ENCODE peak calls at places on chromosome 4, in four cellular contexts. X is sigmoid colon, F is K562, Y is ovary. H is an unnamed sample.
A peak's percentile ranks its signal among the peaks of the same experiment; 100 is the strongest.

GRCh38 chr4:48668254-48669017 is 111.6 kb downstream of the FRYL start:
- DNase-seq in X (no peak), F (no peak), Y (no peak), H (no peak)

GRCh38 chr4:77711469-77711868 is 105.8 kb downstream of the CXCL13 start:
- DNase-seq in Y (no peak), F (no peak), X (no peak), H (no peak)

GRCh38 chr4:155591784-155592567 is 74.7 kb upstream of the GUCY1A1 start:
- DNase-seq in F (no peak), X (no peak), Y (no peak), H (no peak)

GRCh38 chr4:165060938-165061337 is 7.3 kb downstream of the TRIM75 start:
- DNase-seq in Y (no peak), X (no peak), F (no peak), H (no peak)

GRCh38 chr4:29046716-29047115 is 1673.5 kb upstream of the PCDH7 start:
- DNase-seq in Y (no peak), F (no peak), X (no peak), H (no peak)

GRCh38 chr4:117623321-117623720 is 411.0 kb upstream of the NDST3 start:
- DNase-seq in F (no peak), X (no peak), Y (no peak), H (no peak)

GRCh38 chr4:187417761-187418160 is 577.8 kb upstream of the ZFP42 start:
- DNase-seq in Y (no peak), X (no peak), F (no peak), H (no peak)

GRCh38 chr4:141246243-141246642 is 25.5 kb downstream of the ZNF330 start:
- DNase-seq in X (no peak), Y (no peak), F (no peak), H (no peak)

GRCh38 chr4:87851955-87852354 is 19.2 kb downstream of the MEPE start:
- DNase-seq in Y (no peak), X (no peak), F (no peak), H (no peak)

GRCh38 chr4:186676531-186677158 is 47.0 kb downstream of the FAT1 start:
- DNase-seq in X (no peak), Y (no peak), F (no peak), H (no peak)

GRCh38 chr4:19167321-19167720 is 1084.4 kb upstream of the SLIT2 start:
- DNase-seq in F (no peak), X (no peak), Y (no peak), H (no peak)

GRCh38 chr4:87966095-87966496 is 9.4 kb upstream of the SPP1 start:
- DNase-seq in Y (no peak), F (no peak), X (no peak), H (no peak)

GRCh38 chr4:141314627-141315026 is 93.9 kb downstream of the ZNF330 start:
- DNase-seq in F (no peak), X (no peak), Y (no peak), H (no peak)

GRCh38 chr4:177427097-177427665 is 15.1 kb downstream of the AGA start:
- DNase-seq in Y (no peak), F (no peak), X (no peak), H (no peak)

GRCh38 chr4:135510582-135510981 is 1309.0 kb upstream of the PABPC4L start:
- DNase-seq in X (no peak), Y (no peak), F (no peak), H (no peak)

GRCh38 chr4:75004755-75005668 is 72.1 kb downstream of the PARM1 start:
- DNase-seq in Y (no peak), F (no peak), X (no peak), H (no peak)

GRCh38 chr4:38060829-38061431 is 100.7 kb downstream of the PTTG2 start:
- DNase-seq in Y (no peak), F (no peak), X (no peak), H (no peak)

GRCh38 chr4:121070274-121070673 is 2.1 kb downstream of the NDNF start:
- DNase-seq in X (peak; percentile 62), Y (peak; percentile 56), F (no peak), H (peak; percentile 11)

GRCh38 chr4:121072080-121072835 is at the start of gene NDNF:
- DNase-seq in F (no peak), Y (peak; percentile 83), X (peak; percentile 78), H (peak; percentile 69)

GRCh38 chr4:121069419-121069818 is 2.9 kb downstream of the NDNF start:
- DNase-seq in Y (no peak), F (no peak), X (no peak), H (no peak)

GRCh38 chr4:121071640-121072037 is 696 bp downstream of the NDNF start:
- DNase-seq in X (no peak), Y (no peak), F (no peak), H (peak; percentile 9)

DNA sequence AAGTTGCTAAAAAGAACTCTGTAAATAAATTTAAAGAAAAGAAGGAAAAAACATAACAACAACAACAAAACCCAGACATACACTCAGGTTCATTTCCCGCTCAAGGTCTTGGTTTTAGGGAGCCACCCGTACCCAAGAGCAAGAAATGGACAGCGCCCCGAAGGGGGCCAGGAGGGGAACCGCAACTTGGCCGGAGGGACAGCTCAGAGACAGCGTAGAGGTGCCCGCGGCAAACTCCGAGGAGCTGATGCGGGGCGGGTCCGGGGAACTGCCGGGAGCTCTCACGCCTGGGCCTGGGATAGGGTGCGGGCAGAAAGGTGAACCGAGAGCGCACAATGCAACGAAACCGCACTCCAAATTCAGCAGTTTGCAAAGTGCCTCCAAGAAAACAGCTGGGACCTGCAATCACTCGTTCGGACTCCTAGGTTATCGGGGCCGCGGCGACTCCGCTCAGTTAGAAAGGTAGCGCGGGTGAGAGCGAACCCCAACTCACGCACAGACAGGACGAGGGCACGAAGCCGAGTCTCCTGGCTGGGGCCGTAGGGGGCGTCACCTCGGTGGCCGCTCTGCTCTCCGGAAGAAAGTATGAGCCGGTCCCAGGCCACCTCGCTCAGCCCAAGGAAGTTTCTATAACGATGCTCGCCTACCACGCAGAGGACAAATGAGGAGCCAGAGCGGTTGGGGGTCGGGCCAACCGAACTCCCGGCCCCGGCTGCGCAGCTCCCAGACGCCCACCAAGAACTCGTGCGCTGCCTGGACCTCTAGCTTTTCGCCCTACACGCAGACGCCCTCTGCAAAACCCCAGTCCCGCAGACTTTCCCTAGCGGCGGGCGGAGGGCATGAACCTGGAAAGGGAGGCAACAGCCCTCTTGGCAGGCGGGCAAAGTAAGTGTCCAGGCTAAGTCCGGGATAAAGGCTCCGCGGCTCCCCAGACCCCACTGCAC is 1.4 kb downstream of the NDNF start:
- DNase-seq in X (peak; percentile 78), F (no peak), Y (peak; percentile 72), H (peak; percentile 67)
- TF ChIP-seq CTCF in X (peak; percentile 29), F (no peak), Y (peak; percentile 33), H (peak; percentile 48)

GRCh38 chr4:1471443-1472147 is 65.4 kb upstream of the NKX1-1 start:
- DNase-seq in F (no peak), Y (peak; percentile 3), X (peak; percentile 48), H (no peak)

GRCh38 chr4:1470816-1471442 is 64.7 kb upstream of the NKX1-1 start:
- DNase-seq in X (peak; percentile 64), Y (peak; percentile 7), F (no peak), H (no peak)

GRCh38 chr4:1469043-1469442 is 62.8 kb upstream of the NKX1-1 start:
- DNase-seq in Y (no peak), X (no peak), F (no peak), H (peak; percentile 4)

GRCh38 chr4:1469596-1470392 is 63.6 kb upstream of the NKX1-1 start:
- DNase-seq in F (no peak), Y (peak; percentile 3), X (no peak), H (peak; percentile 5)

GRCh38 chr4:1470393-1470670 is 64.1 kb upstream of the NKX1-1 start:
- DNase-seq in Y (no peak), F (no peak), X (peak; percentile 38), H (no peak)
- H3K27me3 ChIP-seq in Y (no peaks in the 10 kb centered on the region), F (no peaks in the 10 kb centered on the region), X (peaks cover 46% of the 10 kb centered on the region), H (peaks cover 36% of the 10 kb centered on the region)

GRCh38 chr4:15725608-15726007 is 22.7 kb downstream of the BST1 start:
- DNase-seq in F (no peak), X (no peak), Y (no peak), H (no peak)
- TF ChIP-seq EP300 in F (no peak), X (no peak), Y (no peak), H (no peak)

GRCh38 chr4:25670991-25671390 is 15.3 kb downstream of the SLC34A2 start:
- DNase-seq in X (no peak), Y (no peak), F (no peak), H (no peak)

GRCh38 chr4:25663778-25664177 is 8.1 kb downstream of the SLC34A2 start:
- DNase-seq in F (no peak), Y (no peak), X (no peak), H (no peak)

GRCh38 chr4:25672756-25673155 is 17.1 kb downstream of the SLC34A2 start:
- DNase-seq in Y (no peak), X (no peak), F (no peak), H (no peak)

GRCh38 chr4:25666031-25666630 is 10.5 kb downstream of the SLC34A2 start:
- DNase-seq in X (no peak), Y (no peak), F (no peak), H (no peak)

GRCh38 chr4:25667931-25668557 is 12.4 kb downstream of the SLC34A2 start:
- DNase-seq in Y (no peak), F (peak; percentile 52), X (no peak), H (peak; percentile 11)
- TF ChIP-seq CTCF in Y (no peak), F (peak; percentile 40), X (no peak), H (no peak)